ENCODE peak calls at places on chromosomes 6 and 20, in eight cellular contexts. L, Z, M, S, V, C, K and G are unnamed samples.

GRCh38 chr20:54438166-54438565 is 37.2 kb upstream of the DOK5 start:
- DNase-seq in C (no peak), K (no peak), Z (no peak), M (no peak), S (no peak), L (no peak), V (no peak), G (no peak)

GRCh38 chr6:34657307-34657978 is 39.1 kb downstream of the ILRUN start:
- DNase-seq in M (peak; percentile 49), L (peak; percentile 66), V (peak; percentile 89), Z (no peak), K (peak; percentile 57), S (peak; percentile 55), C (no peak), G (peak; percentile 68)

GRCh38 chr6:43871933-43872332 is 101.9 kb downstream of the VEGFA start:
- DNase-seq in K (no peak), Z (no peak), M (no peak), L (no peak), C (no peak), S (no peak), V (no peak), G (no peak)

GRCh38 chr20:43363506-43363905 is 94.2 kb upstream of the SRSF6 start:
- DNase-seq in L (no peak), C (no peak), S (no peak), K (no peak), V (no peak), M (no peak), Z (no peak), G (no peak)

GRCh38 chr20:50335105-50335504 is 144.5 kb downstream of the CEBPB start:
- DNase-seq in S (no peak), Z (no peak), V (peak; percentile 31), M (peak; percentile 50), L (no peak), C (no peak), K (no peak), G (no peak)

GRCh38 chr6:73299171-73300073 is 36.4 kb upstream of the KHDC1 start:
- DNase-seq in M (no peak), Z (no peak), C (no peak), S (no peak), K (no peak), L (no peak), V (no peak), G (no peak)

GRCh38 chr6:160238786-160239751 is 19.6 kb downstream of the SLC22A2 start:
- DNase-seq in Z (no peak), M (no peak), V (no peak), S (no peak), K (peak; percentile 69), C (no peak), L (no peak), G (peak; percentile 10)

GRCh38 chr20:58553841-58554240 is 38.6 kb upstream of the APCDD1L start:
- DNase-seq in V (peak; percentile 70), K (no peak), S (no peak), L (peak; percentile 45), M (no peak), C (no peak), Z (no peak), G (no peak)

GRCh38 chr6:47343631-47344421 is 34.1 kb upstream of the TNFRSF21 start:
- DNase-seq in M (no peak), C (no peak), Z (no peak), L (no peak), S (no peak), V (no peak), K (no peak), G (no peak)

GRCh38 chr6:47161176-47161687 is 119.1 kb upstream of the ADGRF1 start:
- DNase-seq in Z (no peak), K (no peak), S (no peak), V (peak; percentile 36), C (no peak), L (no peak), M (no peak), G (no peak)

GRCh38 chr20:5621305-5621704 is 128.9 kb upstream of the SHLD1 start:
- DNase-seq in K (peak; percentile 79), S (no peak), M (no peak), V (no peak), L (no peak), C (no peak), Z (no peak), G (no peak)

GRCh38 chr6:119351005-119351394 is 1.4 kb upstream of the MAN1A1 start:
- DNase-seq in C (no peak), M (no peak), K (no peak), Z (no peak), S (no peak), V (peak; percentile 63), L (no peak), G (no peak)

GRCh38 chr6:106167105-106167814 is 81.1 kb downstream of the PRDM1 start:
- DNase-seq in C (peak; percentile 93), L (no peak), S (no peak), M (no peak), K (no peak), Z (no peak), V (no peak), G (no peak)

GRCh38 chr6:169933251-169933821 is 181.9 kb downstream of the ERMARD start:
- DNase-seq in V (no peak), L (no peak), K (no peak), Z (no peak), S (no peak), C (no peak), M (no peak), G (no peak)
- H3K27ac ChIP-seq in V (no peak overlapping the region), L (no peak overlapping the region), K (no peak overlapping the region), Z (peak overlapping the region; percentile 68), S (no peak overlapping the region), C (no peak overlapping the region), M (no peak overlapping the region), G (no peak overlapping the region)

GRCh38 chr6:137883400-137883888 is 16.4 kb downstream of the TNFAIP3 start:
- DNase-seq in Z (no peak), M (no peak), K (no peak), L (no peak), S (no peak), V (peak; percentile 40), C (no peak), G (no peak)

GRCh38 chr6:137882225-137882961 is 15.3 kb downstream of the TNFAIP3 start:
- DNase-seq in S (no peak), M (no peak), Z (no peak), V (peak; percentile 49), C (no peak), K (no peak), L (no peak), G (peak; percentile 40)

GRCh38 chr6:137880633-137881521 is 13.8 kb downstream of the TNFAIP3 start:
- DNase-seq in C (no peak), L (no peak), M (no peak), V (no peak), K (no peak), Z (no peak), S (no peak), G (no peak)

GRCh38 chr6:137879885-137880430 is 12.9 kb downstream of the TNFAIP3 start:
- DNase-seq in K (no peak), L (no peak), S (no peak), M (no peak), C (no peak), V (no peak), Z (no peak), G (no peak)

GRCh38 chr6:137881522-137881886 is 14.4 kb downstream of the TNFAIP3 start:
- DNase-seq in S (no peak), L (no peak), Z (no peak), M (no peak), C (no peak), V (no peak), K (no peak), G (no peak)
- H3K27ac ChIP-seq in S (no peak overlapping the region), L (no peak overlapping the region), Z (no peak overlapping the region), M (no peak overlapping the region), C (no peak overlapping the region), V (no peak overlapping the region), K (no peak overlapping the region), G (peak overlapping the region; percentile 97)

GRCh38 chr20:51335329-51335841 is 207.1 kb downstream of the NFATC2 start:
- DNase-seq in K (no peak), V (peak; percentile 100), M (no peak), S (no peak), Z (no peak), L (peak; percentile 98), C (no peak), G (no peak)
- H3K27ac ChIP-seq in K (no peak overlapping the region), V (peak overlapping the region; percentile 87), M (no peak overlapping the region), S (no peak overlapping the region), Z (no peak overlapping the region), L (peak overlapping the region; percentile 99), C (no peak overlapping the region), G (no peak overlapping the region)

GRCh38 chr20:57364451-57364850 is 13.4 kb downstream of the RAE1 start:
- DNase-seq in Z (no peak), C (no peak), V (no peak), K (no peak), L (no peak), S (no peak), M (no peak), G (no peak)

GRCh38 chr20:57361517-57361916 is 10.5 kb downstream of the RAE1 start:
- DNase-seq in C (no peak), V (peak; percentile 87), L (peak; percentile 47), Z (no peak), M (no peak), S (no peak), K (no peak), G (no peak)
- H3K27ac ChIP-seq in C (no peak overlapping the region), V (peak overlapping the region; percentile 70), L (peak overlapping the region; percentile 72), Z (no peak overlapping the region), M (no peak overlapping the region), S (no peak overlapping the region), K (no peak overlapping the region), G (no peak overlapping the region)

GRCh38 chr6:147223751-147224150 is 19.5 kb downstream of the STXBP5 start:
- DNase-seq in L (no peak), C (no peak), S (no peak), K (no peak), M (no peak), V (no peak), Z (no peak), G (no peak)

GRCh38 chr6:147220345-147220744 is 16.1 kb downstream of the STXBP5 start:
- DNase-seq in S (no peak), Z (no peak), K (no peak), V (no peak), C (no peak), M (no peak), L (no peak), G (no peak)

GRCh38 chr6:147219463-147219862 is 15.2 kb downstream of the STXBP5 start:
- DNase-seq in K (no peak), L (no peak), Z (no peak), M (no peak), C (no peak), V (no peak), S (no peak), G (no peak)

GRCh38 chr6:147222160-147222838 is 18.1 kb downstream of the STXBP5 start:
- DNase-seq in V (peak; percentile 52), C (no peak), L (no peak), S (no peak), M (peak; percentile 26), Z (no peak), K (no peak), G (peak; percentile 26)

GRCh38 chr6:147221739-147222138 is 17.5 kb downstream of the STXBP5 start:
- DNase-seq in C (no peak), L (no peak), Z (no peak), M (no peak), S (no peak), V (no peak), K (no peak), G (no peak)
- H3K27ac ChIP-seq in C (no peak overlapping the region), L (no peak overlapping the region), Z (no peak overlapping the region), M (peak overlapping the region; percentile 64), S (no peak overlapping the region), V (peak overlapping the region; percentile 18), K (no peak overlapping the region), G (no peak overlapping the region)